ENCODE peak calls at places on chromosome 7, in four cellular contexts. W is smooth muscle cell of the brain vasculature, X is pons, D is uterus. T is an unnamed sample.

GRCh38 chr7:158386355-158386618 is 201.3 kb downstream of the PTPRN2 start:
- DNase-seq in X (no peak), W (no peak), D (no peak), T (no peak)

GRCh38 chr7:158829021-158829341 is 328 bp downstream of the ESYT2 start:
- DNase-seq in D (peak), X (no peak), W (no peak), T (peak)

GRCh38 chr7:159007308-159008054 is 137.2 kb downstream of the VIPR2 start:
- DNase-seq in X (no peak), W (no peak), D (no peak), T (no peak)

GRCh38 chr7:111137296-111138195 is 46.6 kb downstream of the LRRN3 start:
- DNase-seq in D (no peak), W (no peak), X (no peak), T (peak)

GRCh38 chr7:143382126-143382790 is 1.1 kb downstream of the ZYX start:
- DNase-seq in X (no peak), D (no peak), W (no peak), T (no peak)

GRCh38 chr7:65441010-65441409 is 67.4 kb downstream of the ZNF92 start:
- DNase-seq in D (no peak), X (no peak), W (no peak), T (peak)

GRCh38 chr7:90250601-90251303 is 5.8 kb downstream of the CFAP69 start:
- DNase-seq in W (no peak), D (no peak), X (no peak), T (peak)

GRCh38 chr7:144854839-144855424 is 19.1 kb upstream of the TPK1 start:
- DNase-seq in W (peak), D (no peak), X (peak), T (peak)

GRCh38 chr7:104956753-104957450 is 57.1 kb upstream of the KMT2E start:
- DNase-seq in W (no peak), D (no peak), X (no peak), T (peak)

GRCh38 chr7:12518920-12519681 is 51.4 kb upstream of the SCIN start:
- DNase-seq in X (no peak), W (no peak), D (no peak), T (no peak)

GRCh38 chr7:19111474-19112143 is 5.8 kb downstream of the TWIST1 start:
- DNase-seq in D (no peak), X (no peak), W (no peak), T (peak)

GRCh38 chr7:70704921-70705346 is 427.0 kb upstream of the GALNT17 start:
- DNase-seq in D (no peak), X (no peak), W (no peak), T (peak)

GRCh38 chr7:135328053-135328452 is 94.4 kb downstream of the STRA8 start:
- DNase-seq in X (no peak), D (no peak), W (no peak), T (no peak)

T was measured in fibroblast of the aortic adventitia.